ENCODE peak calls at places on chromosome 14, in four cellular contexts. M is HepG2, K is GM12878, C is K562. X is an unnamed sample.

GRCh38 chr14:36238666-36239363 is 62.3 kb upstream of the PTCSC3 start:
- DNase-seq in C (no peak), M (no peak), K (no peak), X (no peak)

GRCh38 chr14:66206554-66206953 is 279.6 kb upstream of the CCDC196 start:
- DNase-seq in C (no peak), M (no peak), K (no peak), X (no peak)

GRCh38 chr14:22622220-22622619 is 21.9 kb downstream of the OR6J1 start:
- DNase-seq in K (no peak), M (no peak), C (no peak), X (no peak)

GRCh38 chr14:54040851-54041250 is 84.2 kb upstream of the BMP4 start:
- DNase-seq in M (no peak), K (no peak), C (no peak), X (no peak)

GRCh38 chr14:67487937-67488893 is at the start of gene TMEM229B:
- DNase-seq in M (no peak), C (no peak), K (peak; percentile 94), X (no peak)

GRCh38 chr14:64465208-64465821 is at the start of gene AKAP5:
- DNase-seq in K (no peak), C (peak; percentile 88), M (peak; percentile 46), X (peak; percentile 80)

GRCh38 chr14:86057018-86057667 is 527.2 kb downstream of the FLRT2 start:
- DNase-seq in C (peak; percentile 8), M (peak; percentile 6), K (no peak), X (peak; percentile 9)

GRCh38 chr14:99755629-99756603 is 37.3 kb upstream of the EML1 start:
- DNase-seq in K (no peak), M (peak; percentile 24), C (no peak), X (no peak)

GRCh38 chr14:58912799-58913432 is 275.2 kb downstream of the DACT1 start:
- DNase-seq in K (no peak), C (no peak), M (no peak), X (no peak)

GRCh38 chr14:99794156-99794780 is 1.1 kb downstream of the EML1 start:
- DNase-seq in C (no peak), M (no peak), K (no peak), X (no peak)

GRCh38 chr14:76782885-76783566 is 21.8 kb downstream of the VASH1 start:
- DNase-seq in C (no peak), M (no peak), K (no peak), X (no peak)

GRCh38 chr14:76784266-76784874 is 23.1 kb downstream of the VASH1 start:
- DNase-seq in M (no peak), C (no peak), K (no peak), X (no peak)

GRCh38 chr14:76782115-76782884 is 21.0 kb downstream of the VASH1 start:
- DNase-seq in M (no peak), K (no peak), C (no peak), X (no peak)

GRCh38 chr14:76784881-76785280 is 23.6 kb downstream of the VASH1 start:
- DNase-seq in K (no peak), M (peak; percentile 79), C (peak; percentile 91), X (peak; percentile 92)

GRCh38 chr14:76786556-76786955 is 25.3 kb downstream of the VASH1 start:
- DNase-seq in C (no peak), M (no peak), K (no peak), X (no peak)
- TF ChIP-seq SP1 in C (no peak), M (no peak), K (no peak), X (no peak)

GRCh38 chr14:69719501-69719951 is 47.4 kb upstream of the SRSF5 start:
- DNase-seq in M (no peak), C (no peak), K (no peak), X (no peak)
- TF ChIP-seq BHLHE40 in M (no peak), C (no peak), K (no peak), X (no peak)

DNA sequence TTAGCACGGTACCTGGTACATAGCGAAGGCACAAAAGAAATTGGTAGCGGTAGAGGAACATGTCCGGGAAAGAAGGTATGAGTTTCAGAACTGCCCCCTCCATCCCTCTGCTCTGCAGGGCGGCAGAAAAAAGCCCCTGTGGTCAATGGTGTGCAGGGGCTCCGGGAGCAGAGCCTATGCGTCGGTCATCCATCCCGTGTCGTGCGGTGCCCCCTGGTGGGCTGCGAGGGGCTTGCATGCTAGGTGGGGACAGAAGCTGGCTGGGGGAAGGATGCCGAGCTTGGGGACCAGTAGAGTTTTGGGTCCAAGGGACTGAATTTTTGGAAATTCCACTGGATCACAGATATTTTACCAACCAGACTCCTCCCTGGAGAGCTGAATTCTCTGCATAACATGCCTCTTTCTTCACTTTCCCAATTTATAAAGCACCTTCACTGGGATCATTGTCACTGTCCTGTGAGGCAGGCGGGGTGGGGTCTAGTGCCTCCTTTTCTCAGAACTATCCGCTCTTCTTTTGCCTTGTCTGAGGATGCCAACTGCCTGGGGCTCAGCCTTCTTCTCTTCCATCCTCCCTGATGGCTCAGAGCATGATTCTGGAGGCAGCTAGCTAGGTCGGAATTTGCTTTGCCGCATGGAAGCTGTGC is 148.7 kb downstream of the SMOC1 start:
- DNase-seq in K (no peak), M (peak; percentile 43), C (peak; percentile 79), X (peak; percentile 85)
- TF ChIP-seq SP1 in K (no peak), M (no peak), C (no peak), X (no peak)

GRCh38 chr14:59920378-59920683 is 387 bp downstream of the LRRC9 start:
- DNase-seq in C (no peak), K (no peak), M (no peak), X (no peak)

GRCh38 chr14:59913187-59913586 is 6.8 kb upstream of the LRRC9 start:
- DNase-seq in K (no peak), C (no peak), M (no peak), X (no peak)

GRCh38 chr14:59919582-59920377 is at the start of gene LRRC9:
- DNase-seq in K (no peak), M (peak; percentile 93), C (peak; percentile 17), X (peak; percentile 80)

DNA sequence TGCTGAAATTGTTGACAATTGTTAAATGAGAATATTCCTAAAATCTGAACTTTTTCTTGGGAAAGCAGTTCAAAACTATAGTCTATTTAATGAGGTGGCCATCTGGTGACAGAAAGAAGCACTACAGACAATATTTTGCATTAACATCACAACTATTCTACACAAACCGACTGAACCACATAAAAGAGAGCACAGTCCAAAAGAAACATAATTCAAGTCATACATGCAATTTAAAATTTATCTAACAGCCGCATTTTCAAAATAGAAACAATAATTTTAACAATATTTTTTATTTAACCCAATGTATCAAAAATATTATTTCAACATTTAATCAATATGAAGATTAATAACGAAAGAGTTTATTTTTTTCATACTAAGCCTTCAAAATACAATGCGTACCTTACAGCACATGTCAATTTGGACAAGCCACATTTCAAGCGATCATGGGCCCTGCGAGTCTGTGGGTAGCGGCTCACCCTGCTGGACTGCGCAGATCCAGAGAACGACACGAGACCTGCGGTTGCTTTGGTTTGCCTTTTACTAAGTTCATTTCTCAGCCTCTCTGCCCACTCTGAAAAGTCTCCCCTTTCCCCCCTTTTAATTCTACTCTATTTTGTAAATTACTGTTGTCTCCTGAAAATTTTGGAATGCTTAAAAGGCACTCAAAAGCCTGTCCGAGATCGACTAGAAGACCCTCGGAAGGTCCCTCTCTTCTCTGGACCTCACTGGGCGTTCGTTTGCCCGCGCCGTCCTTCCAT is 941 bp upstream of the LRRC9 start:
- DNase-seq in K (no peak), M (peak; percentile 32), C (peak; percentile 16), X (peak; percentile 40)
- TF ChIP-seq BHLHE40 in K (peak; percentile 82), M (no peak), C (no peak), X (no peak)

GRCh38 chr14:24417832-24418491 is 11.5 kb downstream of the CBLN3 start:
- DNase-seq in M (no peak), C (no peak), K (no peak), X (no peak)
- TF ChIP-seq SP1 in M (no peak), C (no peak), K (no peak), X (no peak)

GRCh38 chr14:73888460-73888725 is 1.7 kb downstream of the ZNF410 start:
- DNase-seq in M (no peak), K (no peak), C (no peak), X (no peak)
- TF ChIP-seq BHLHE40 in M (no peak), K (no peak), C (no peak), X (no peak)

GRCh38 chr14:104116544-104117340 is 21.6 kb upstream of the KIF26A start:
- DNase-seq in C (no peak), M (no peak), K (no peak), X (no peak)
- TF ChIP-seq SP1 in C (no peak), M (no peak), K (no peak), X (no peak)

DNA sequence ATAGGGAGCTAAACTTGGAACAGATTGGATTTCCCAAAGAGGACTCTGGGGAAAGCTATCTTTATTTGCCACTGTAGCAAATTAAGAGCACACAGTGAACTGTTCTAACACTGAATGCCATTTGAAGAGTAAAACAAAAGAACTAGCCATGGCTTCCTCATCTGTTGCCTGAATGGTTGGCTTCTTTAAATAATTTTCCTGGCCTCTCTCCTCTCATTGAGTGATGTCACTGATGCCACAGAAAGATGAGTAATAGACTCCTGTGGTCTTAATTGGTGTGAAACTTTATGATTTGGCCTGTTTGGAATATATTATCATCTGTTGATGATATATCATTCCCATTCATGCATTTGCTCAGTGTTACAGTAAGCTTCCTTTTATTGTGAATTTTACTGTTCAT is 42.5 kb downstream of the WDR20 start:
- DNase-seq in M (no peak), C (no peak), K (no peak), X (no peak)
- TF ChIP-seq BHLHE40 in M (no peak), C (no peak), K (no peak), X (no peak)

DNA sequence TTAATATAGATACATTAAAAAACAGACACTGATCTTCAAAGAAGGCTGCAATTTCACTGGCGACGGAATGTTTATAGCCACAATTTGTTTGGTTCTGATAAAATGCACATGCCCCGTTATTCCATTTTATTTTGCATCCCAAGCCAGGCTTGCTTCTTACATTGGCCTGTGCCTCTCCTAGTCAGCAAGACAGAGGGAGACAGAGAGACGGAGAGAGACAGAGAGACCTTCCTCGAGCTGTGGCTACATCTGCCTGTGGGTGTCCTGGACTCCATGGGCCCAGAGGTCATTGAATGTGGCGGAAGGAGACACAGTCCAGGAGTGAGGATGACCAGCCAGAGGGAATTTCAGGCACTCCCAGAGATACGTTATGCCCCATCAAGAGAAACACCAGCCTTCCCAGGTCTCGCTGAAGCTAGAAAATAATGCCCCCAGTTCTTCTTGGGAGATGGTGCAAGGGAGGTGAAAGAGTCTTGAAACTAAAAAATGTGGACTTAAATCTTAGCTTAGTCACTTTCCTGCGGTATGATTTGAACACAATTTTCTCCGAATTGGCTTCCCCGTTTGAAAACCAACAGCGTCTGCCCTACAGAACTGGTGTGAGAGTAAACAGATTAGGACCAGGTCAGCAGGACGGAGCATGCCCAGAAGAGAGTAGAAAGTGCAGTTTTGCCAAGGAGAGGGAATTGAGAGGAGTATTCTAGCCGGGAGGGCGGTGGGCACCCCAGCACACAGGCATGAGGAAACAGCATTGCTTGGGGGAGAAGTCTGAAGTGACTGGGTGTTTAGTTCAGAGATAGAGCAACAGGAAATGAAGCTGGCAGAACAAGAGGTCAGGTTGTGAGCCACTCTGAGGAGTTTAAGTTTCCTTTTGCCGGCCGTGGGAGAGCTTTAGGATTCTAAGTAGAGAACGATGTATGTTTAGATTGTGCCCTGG is 926.9 kb downstream of the VRK1 start:
- DNase-seq in K (no peak), C (no peak), M (no peak), X (no peak)
- TF ChIP-seq SP1 in K (no peak), C (no peak), M (no peak), X (no peak)

X was measured in HEK293T.